ENCODE peak calls at places on chromosomes 5 and 9, in five cellular contexts. One of them, this sample, is unnamed.

GRCh38 chr5:59503223-59503622 is 390.3 kb downstream of the PDE4D start:
- DNase-seq in fibroblast of the conjunctiva: no peak
- DNase-seq in AG10803: no peak
- DNase-seq in stimulated activated CD4-positive, alpha-beta T cell treated with anti-CD3 and anti-CD28 coated beads, Interleukin-12 subunit alpha, Interleukin-12 subunit beta, amount 100 ng/mL, for 4 hours: no peak
- DNase-seq in right lobe of liver: no peak
- DNase-seq in this sample: no peak

GRCh38 chr9:90478821-90479220 is 163.8 kb downstream of the DIRAS2 start:
- DNase-seq in AG10803: no peak
- DNase-seq in stimulated activated CD4-positive, alpha-beta T cell treated with anti-CD3 and anti-CD28 coated beads, Interleukin-12 subunit alpha, Interleukin-12 subunit beta, amount 100 ng/mL, for 4 hours: no peak
- DNase-seq in right lobe of liver: no peak
- DNase-seq in fibroblast of the conjunctiva: no peak
- DNase-seq in this sample: no peak

GRCh38 chr5:180607861-180608571 is 16.7 kb upstream of the SCGB3A1 start:
- DNase-seq in AG10803: no peak
- DNase-seq in fibroblast of the conjunctiva: no peak
- DNase-seq in right lobe of liver: no peak
- DNase-seq in stimulated activated CD4-positive, alpha-beta T cell treated with anti-CD3 and anti-CD28 coated beads, Interleukin-12 subunit alpha, Interleukin-12 subunit beta, amount 100 ng/mL, for 4 hours: no peak
- DNase-seq in this sample: no peak

GRCh38 chr5:78253201-78253600 is 41.3 kb downstream of the AP3B1 start:
- DNase-seq in AG10803: peak
- DNase-seq in right lobe of liver: no peak
- DNase-seq in stimulated activated CD4-positive, alpha-beta T cell treated with anti-CD3 and anti-CD28 coated beads, Interleukin-12 subunit alpha, Interleukin-12 subunit beta, amount 100 ng/mL, for 4 hours: no peak
- DNase-seq in fibroblast of the conjunctiva: no peak
- DNase-seq in this sample: no peak

GRCh38 chr9:21028476-21028875 is 3.0 kb downstream of the HACD4 start:
- DNase-seq in stimulated activated CD4-positive, alpha-beta T cell treated with anti-CD3 and anti-CD28 coated beads, Interleukin-12 subunit alpha, Interleukin-12 subunit beta, amount 100 ng/mL, for 4 hours: no peak
- DNase-seq in right lobe of liver: no peak
- DNase-seq in AG10803: no peak
- DNase-seq in fibroblast of the conjunctiva: no peak
- DNase-seq in this sample: no peak

GRCh38 chr9:87119328-87119881 is 172.1 kb upstream of the GAS1 start:
- DNase-seq in right lobe of liver: peak
- DNase-seq in fibroblast of the conjunctiva: peak
- DNase-seq in AG10803: peak
- DNase-seq in stimulated activated CD4-positive, alpha-beta T cell treated with anti-CD3 and anti-CD28 coated beads, Interleukin-12 subunit alpha, Interleukin-12 subunit beta, amount 100 ng/mL, for 4 hours: no peak
- DNase-seq in this sample: no peak

GRCh38 chr5:122653087-122654017 is 121.5 kb upstream of the SNX2 start:
- DNase-seq in fibroblast of the conjunctiva: no peak
- DNase-seq in stimulated activated CD4-positive, alpha-beta T cell treated with anti-CD3 and anti-CD28 coated beads, Interleukin-12 subunit alpha, Interleukin-12 subunit beta, amount 100 ng/mL, for 4 hours: no peak
- DNase-seq in right lobe of liver: no peak
- DNase-seq in AG10803: no peak
- DNase-seq in this sample: no peak

GRCh38 chr5:144072518-144072927 is 97.9 kb downstream of the YIPF5 start:
- DNase-seq in right lobe of liver: no peak
- DNase-seq in fibroblast of the conjunctiva: peak
- DNase-seq in AG10803: peak
- DNase-seq in stimulated activated CD4-positive, alpha-beta T cell treated with anti-CD3 and anti-CD28 coated beads, Interleukin-12 subunit alpha, Interleukin-12 subunit beta, amount 100 ng/mL, for 4 hours: no peak
- DNase-seq in this sample: no peak

GRCh38 chr5:39598641-39599248 is 174.0 kb upstream of the DAB2 start:
- DNase-seq in right lobe of liver: no peak
- DNase-seq in AG10803: no peak
- DNase-seq in fibroblast of the conjunctiva: no peak
- DNase-seq in stimulated activated CD4-positive, alpha-beta T cell treated with anti-CD3 and anti-CD28 coated beads, Interleukin-12 subunit alpha, Interleukin-12 subunit beta, amount 100 ng/mL, for 4 hours: no peak
- DNase-seq in this sample: no peak

This sample was measured in stimulated activated naive CD4-positive, alpha-beta T cell treated with Interleukin-2 at 50 U/mL for 16 hours.